ENCODE peak calls at places on chromosomes 4 and X, in four cellular contexts. One of them, this sample, is unnamed.

GRCh38 chr4:102552781-102553180 is 51.6 kb downstream of the NFKB1 start:
- DNase-seq in AG08395: no peak
- DNase-seq in H54: no peak
- DNase-seq in foreskin fibroblast: no peak
- DNase-seq in this sample: no peak

GRCh38 chrX:132443736-132444135 is 45.1 kb downstream of the MBNL3 start:
- DNase-seq in AG08395: no peak
- DNase-seq in H54: no peak
- DNase-seq in foreskin fibroblast: peak; percentile 73
- DNase-seq in this sample: peak; percentile 37

GRCh38 chr4:73917081-73917501 is 47.9 kb downstream of the CXCL1 start:
- DNase-seq in AG08395: peak; percentile 86
- DNase-seq in H54: peak; percentile 19
- DNase-seq in foreskin fibroblast: peak; percentile 91
- DNase-seq in this sample: peak; percentile 97

GRCh38 chr4:187451776-187452175 is 543.8 kb upstream of the ZFP42 start:
- DNase-seq in AG08395: no peak
- DNase-seq in H54: no peak
- DNase-seq in foreskin fibroblast: peak; percentile 10
- DNase-seq in this sample: no peak

GRCh38 chr4:16939178-16939577 is 40.7 kb upstream of the LDB2 start:
- DNase-seq in AG08395: no peak
- DNase-seq in H54: no peak
- DNase-seq in foreskin fibroblast: no peak
- DNase-seq in this sample: no peak

GRCh38 chrX:110733166-110733565 is 62.5 kb downstream of the CHRDL1 start:
- DNase-seq in AG08395: no peak
- DNase-seq in H54: no peak
- DNase-seq in foreskin fibroblast: peak; percentile 73
- DNase-seq in this sample: no peak

GRCh38 chr4:75004755-75005668 is 72.1 kb downstream of the PARM1 start:
- DNase-seq in AG08395: no peak
- DNase-seq in H54: no peak
- DNase-seq in foreskin fibroblast: no peak
- DNase-seq in this sample: no peak

GRCh38 chr4:138669479-138670165 is 346.0 kb upstream of the NOCT start:
- DNase-seq in AG08395: no peak
- DNase-seq in H54: no peak
- DNase-seq in foreskin fibroblast: peak; percentile 36
- DNase-seq in this sample: no peak

GRCh38 chr4:139123910-139124309 is 53.1 kb downstream of the ELF2 start:
- DNase-seq in AG08395: no peak
- DNase-seq in H54: no peak
- DNase-seq in foreskin fibroblast: no peak
- DNase-seq in this sample: no peak

GRCh38 chr4:36351082-36351666 is 69.8 kb downstream of the DTHD1 start:
- DNase-seq in AG08395: no peak
- DNase-seq in H54: peak; percentile 4
- DNase-seq in foreskin fibroblast: peak; percentile 1
- DNase-seq in this sample: no peak

GRCh38 chrX:20506739-20507138 is 240.0 kb upstream of the RPS6KA3 start:
- DNase-seq in AG08395: no peak
- DNase-seq in H54: no peak
- DNase-seq in foreskin fibroblast: peak; percentile 44
- DNase-seq in this sample: no peak

GRCh38 chr4:172830295-172830764 is 338.3 kb upstream of the GALNT7 start:
- DNase-seq in AG08395: peak; percentile 19
- DNase-seq in H54: no peak
- DNase-seq in foreskin fibroblast: peak; percentile 39
- DNase-seq in this sample: no peak

GRCh38 chrX:43876680-43877079 is 5.6 kb downstream of the MAOB start:
- DNase-seq in AG08395: no peak
- DNase-seq in H54: no peak
- DNase-seq in foreskin fibroblast: no peak
- DNase-seq in this sample: no peak

GRCh38 chr4:41024556-41025491 is 189.5 kb downstream of the APBB2 start:
- DNase-seq in AG08395: no peak
- DNase-seq in H54: no peak
- DNase-seq in foreskin fibroblast: no peak
- DNase-seq in this sample: peak; percentile 18

GRCh38 chrX:97284531-97284930 is 400.8 kb downstream of the RPA4 start:
- DNase-seq in AG08395: no peak
- DNase-seq in H54: no peak
- DNase-seq in foreskin fibroblast: no peak
- DNase-seq in this sample: no peak

GRCh38 chrX:25873196-25873595 is 264.9 kb upstream of the MAGEB18 start:
- DNase-seq in AG08395: no peak
- DNase-seq in H54: no peak
- DNase-seq in foreskin fibroblast: peak; percentile 10
- DNase-seq in this sample: peak; percentile 2